ENCODE peak calls at places on chromosomes 5 and 9, in five cellular contexts. One of them, this sample, is unnamed.

GRCh38 chr5:15267966-15268365 is 232.0 kb upstream of the FBXL7 start:
- DNase-seq in CD4-positive, alpha-beta T cell: no peak
- DNase-seq in KBM-7: no peak
- DNase-seq in H54: no peak
- DNase-seq in dorsolateral prefrontal cortex: no peak
- DNase-seq in this sample: no peak

GRCh38 chr9:37904647-37905505 is 949 bp upstream of the SLC25A51 start:
- DNase-seq in CD4-positive, alpha-beta T cell: no peak
- DNase-seq in H54: no peak
- DNase-seq in dorsolateral prefrontal cortex: no peak
- DNase-seq in KBM-7: no peak
- DNase-seq in this sample: no peak

GRCh38 chr5:173468821-173469251 is 140.6 kb upstream of the STC2 start:
- DNase-seq in dorsolateral prefrontal cortex: no peak
- DNase-seq in H54: no peak
- DNase-seq in KBM-7: no peak
- DNase-seq in CD4-positive, alpha-beta T cell: no peak
- DNase-seq in this sample: no peak

GRCh38 chr9:16637218-16637617 is 233.3 kb downstream of the BNC2 start:
- DNase-seq in CD4-positive, alpha-beta T cell: no peak
- DNase-seq in KBM-7: no peak
- DNase-seq in dorsolateral prefrontal cortex: no peak
- DNase-seq in H54: no peak
- DNase-seq in this sample: no peak

GRCh38 chr9:109467936-109468335 is 30.2 kb downstream of the PTPN3 start:
- DNase-seq in CD4-positive, alpha-beta T cell: no peak
- DNase-seq in KBM-7: peak; percentile 87
- DNase-seq in H54: no peak
- DNase-seq in dorsolateral prefrontal cortex: no peak
- DNase-seq in this sample: no peak

GRCh38 chr5:122584411-122585110 is 190.3 kb upstream of the SNX2 start:
- DNase-seq in CD4-positive, alpha-beta T cell: no peak
- DNase-seq in H54: no peak
- DNase-seq in dorsolateral prefrontal cortex: no peak
- DNase-seq in KBM-7: no peak
- DNase-seq in this sample: no peak

GRCh38 chr5:65329266-65329665 is 152.5 kb downstream of the ADAMTS6 start:
- DNase-seq in CD4-positive, alpha-beta T cell: no peak
- DNase-seq in dorsolateral prefrontal cortex: no peak
- DNase-seq in H54: no peak
- DNase-seq in KBM-7: no peak
- DNase-seq in this sample: no peak

GRCh38 chr9:97705354-97705950 is 8.3 kb upstream of the XPA start:
- DNase-seq in CD4-positive, alpha-beta T cell: no peak
- DNase-seq in H54: no peak
- DNase-seq in KBM-7: peak; percentile 43
- DNase-seq in dorsolateral prefrontal cortex: no peak
- DNase-seq in this sample: no peak

GRCh38 chr5:40481226-40481625 is 198.5 kb upstream of the PTGER4 start:
- DNase-seq in KBM-7: no peak
- DNase-seq in CD4-positive, alpha-beta T cell: no peak
- DNase-seq in dorsolateral prefrontal cortex: no peak
- DNase-seq in H54: no peak
- DNase-seq in this sample: no peak

GRCh38 chr9:36542355-36542754 is 30.3 kb upstream of the MELK start:
- DNase-seq in CD4-positive, alpha-beta T cell: no peak
- DNase-seq in H54: no peak
- DNase-seq in KBM-7: no peak
- DNase-seq in dorsolateral prefrontal cortex: no peak
- DNase-seq in this sample: no peak

GRCh38 chr5:111584651-111585050 is 72.3 kb upstream of the STARD4 start:
- DNase-seq in dorsolateral prefrontal cortex: no peak
- DNase-seq in H54: peak; percentile 24
- DNase-seq in KBM-7: no peak
- DNase-seq in CD4-positive, alpha-beta T cell: no peak
- DNase-seq in this sample: no peak

GRCh38 chr9:96581301-96581700 is 38.3 kb downstream of the CDC14B start:
- DNase-seq in H54: no peak
- DNase-seq in CD4-positive, alpha-beta T cell: no peak
- DNase-seq in dorsolateral prefrontal cortex: no peak
- DNase-seq in KBM-7: no peak
- DNase-seq in this sample: no peak

GRCh38 chr5:137696481-137696880 is 39.4 kb downstream of the KLHL3 start:
- DNase-seq in dorsolateral prefrontal cortex: no peak
- DNase-seq in KBM-7: no peak
- DNase-seq in H54: no peak
- DNase-seq in CD4-positive, alpha-beta T cell: no peak
- DNase-seq in this sample: no peak

GRCh38 chr5:126970517-126971017 is 59.8 kb downstream of the MARCHF3 start:
- DNase-seq in CD4-positive, alpha-beta T cell: no peak
- DNase-seq in H54: no peak
- DNase-seq in dorsolateral prefrontal cortex: no peak
- DNase-seq in KBM-7: peak; percentile 54
- DNase-seq in this sample: no peak

GRCh38 chr5:13250450-13251291 is 693.8 kb downstream of the DNAH5 start:
- DNase-seq in dorsolateral prefrontal cortex: no peak
- DNase-seq in CD4-positive, alpha-beta T cell: no peak
- DNase-seq in H54: peak; percentile 16
- DNase-seq in KBM-7: peak; percentile 16
- DNase-seq in this sample: no peak

GRCh38 chr9:108634669-108635462 is 220.9 kb downstream of the ACTL7B start:
- DNase-seq in H54: no peak
- DNase-seq in CD4-positive, alpha-beta T cell: no peak
- DNase-seq in dorsolateral prefrontal cortex: no peak
- DNase-seq in KBM-7: no peak
- DNase-seq in this sample: no peak

GRCh38 chr5:138035605-138036537 is 3.0 kb upstream of the FAM13B start:
- DNase-seq in dorsolateral prefrontal cortex: peak; percentile 74
- DNase-seq in CD4-positive, alpha-beta T cell: peak; percentile 31
- DNase-seq in H54: peak; percentile 48
- DNase-seq in KBM-7: peak; percentile 90
- DNase-seq in this sample: peak; percentile 60